ENCODE peak calls at places on chromosome 14, in nine cellular contexts. U is fibroblast of lung, Q is brain microvascular endothelial cell, W is adipocyte, M is neural progenitor cell, J is PC-9, B is heart left ventricle, T is tibial nerve, X is uterus. F is an unnamed sample. For H3K27me3, the result is how much of the 10 kb centered on the place peaks cover.

GRCh38 chr14:98226411-98226810 is 1045.6 kb downstream of the BCL11B start:
- DNase-seq in T (no peak), Q (no peak), M (no peak), B (no peak), X (no peak), U (no peak), J (no peak), W (no peak), F (no peak)

GRCh38 chr14:81440041-81440440 is 39.9 kb upstream of the STON2 start:
- DNase-seq in U (no peak), T (no peak), Q (no peak), M (no peak), B (no peak), X (no peak), J (no peak), W (no peak), F (no peak)

GRCh38 chr14:33564774-33565630 is 385.9 kb downstream of the EGLN3 start:
- DNase-seq in X (no peak), J (peak), Q (peak), U (peak), T (no peak), W (no peak), M (no peak), B (no peak), F (no peak)

GRCh38 chr14:23124337-23124954 is 5.4 kb upstream of the CEBPE start:
- DNase-seq in T (no peak), X (no peak), B (no peak), Q (no peak), W (no peak), M (no peak), J (no peak), U (no peak), F (no peak)

GRCh38 chr14:96104469-96105057 is 65.4 kb downstream of the C14orf132 start:
- DNase-seq in B (peak), M (no peak), T (peak), U (peak), X (peak), Q (peak), J (peak), W (peak), F (peak)

GRCh38 chr14:58488550-58488949 is 61.0 kb downstream of the KIAA0586 start:
- DNase-seq in W (peak), U (peak), Q (peak), T (no peak), J (no peak), X (no peak), M (no peak), B (no peak), F (no peak)

GRCh38 chr14:103749860-103750259 is 34.2 kb downstream of the ZFYVE21 start:
- DNase-seq in J (no peak), U (no peak), X (no peak), B (no peak), Q (no peak), M (no peak), T (no peak), W (no peak), F (no peak)

GRCh38 chr14:50099335-50099734 is 17.0 kb downstream of the VCPKMT start:
- DNase-seq in T (no peak), J (peak), M (no peak), Q (no peak), W (no peak), U (peak), X (no peak), B (no peak), F (no peak)

GRCh38 chr14:73236752-73237218 is 521 bp upstream of the PAPLN start:
- DNase-seq in M (peak), X (no peak), U (no peak), J (no peak), Q (no peak), T (no peak), B (no peak), W (no peak), F (no peak)
- H3K4me3 ChIP-seq in M (peak), X (no peak), U (no peak), J (no peak), Q (no peak), T (peak), B (peak), W (peak), F (peak)

GRCh38 chr14:38824691-38825090 is 278.3 kb downstream of the SEC23A start:
- DNase-seq in J (no peak), M (no peak), X (no peak), T (no peak), U (peak), B (no peak), Q (no peak), W (no peak), F (no peak)
- H3K27me3 ChIP-seq in J (under half), M (under half), X (under half), T (under half), U (under half), B (under half), Q (under half), W (under half), F (under half)

GRCh38 chr14:85357120-85357519 is 172.8 kb upstream of the FLRT2 start:
- DNase-seq in T (no peak), B (no peak), M (no peak), X (no peak), J (no peak), U (no peak), W (no peak), Q (no peak), F (no peak)
- H3K4me3 ChIP-seq in T (no peak), B (no peak), M (no peak), X (no peak), J (no peak), U (no peak), W (no peak), Q (no peak), F (no peak)

GRCh38 chr14:77141592-77142288 is at the start of gene ZDHHC22:
- DNase-seq in B (no peak), X (no peak), M (no peak), T (no peak), Q (no peak), W (no peak), J (no peak), U (no peak), F (no peak)
- H3K27me3 ChIP-seq in B (half or more), X (under half), M (half or more), T (under half), Q (half or more), W (half or more), J (half or more), U (half or more), F (under half)

DNA sequence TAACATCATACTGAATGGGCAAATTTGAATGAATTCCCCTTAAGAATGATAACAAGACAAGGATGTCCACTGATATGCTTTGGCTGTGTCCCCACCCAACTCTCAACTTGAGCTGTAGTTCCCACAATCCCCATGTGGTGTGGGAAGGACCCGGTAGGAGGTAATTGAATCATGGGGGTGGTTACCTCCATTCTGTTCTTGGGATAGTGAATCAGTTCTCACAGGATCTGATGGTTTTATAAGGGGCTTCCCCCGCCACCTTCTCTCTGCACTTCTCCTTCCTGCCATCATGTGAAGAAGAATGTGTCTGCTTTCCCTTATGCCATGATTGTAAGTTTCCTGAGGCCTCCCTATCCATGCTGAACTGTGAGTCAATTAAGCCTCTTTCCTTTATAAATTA is 29.3 kb downstream of the MED6 start:
- DNase-seq in X (no peak), J (no peak), Q (no peak), M (no peak), T (no peak), W (no peak), U (no peak), B (no peak), F (no peak)
- H3K4me3 ChIP-seq in X (no peak), J (no peak), Q (no peak), M (no peak), T (no peak), W (no peak), U (no peak), B (no peak), F (no peak)

GRCh38 chr14:64844272-64844671 is 35.4 kb downstream of the SPTB start:
- DNase-seq in U (no peak), J (no peak), Q (no peak), T (no peak), B (no peak), M (no peak), W (no peak), X (no peak), F (no peak)
- H3K27me3 ChIP-seq in U (under half), J (half or more), Q (under half), T (under half), B (under half), M (under half), W (half or more), X (under half), F (under half)

DNA sequence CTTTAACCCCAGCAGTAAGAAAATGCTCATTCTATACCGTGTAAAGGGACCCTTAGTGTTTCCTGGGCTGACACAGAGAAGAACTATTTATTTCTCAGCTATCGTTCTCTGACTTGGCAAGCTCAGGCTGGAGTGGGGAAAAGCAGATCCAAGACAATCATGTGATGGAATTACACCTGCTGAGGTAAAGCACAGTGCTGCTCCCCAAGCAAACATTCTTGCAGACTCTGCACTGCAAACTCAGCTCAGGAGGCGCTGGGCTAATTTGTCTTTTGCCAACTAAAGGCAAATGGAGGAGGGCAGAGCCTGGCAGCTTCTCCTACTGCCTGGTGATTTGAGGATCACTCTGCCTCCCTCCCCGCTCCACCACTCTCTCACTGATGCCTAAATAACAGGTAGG is 57.8 kb upstream of the FUT8 start:
- DNase-seq in W (no peak), J (peak), Q (no peak), M (no peak), T (no peak), U (no peak), B (no peak), X (no peak), F (no peak)
- H3K4me3 ChIP-seq in W (no peak), J (no peak), Q (no peak), M (no peak), T (no peak), U (no peak), B (no peak), X (no peak), F (no peak)

GRCh38 chr14:36588119-36588518 is 5.7 kb upstream of the NKX2-8 start:
- DNase-seq in W (no peak), M (no peak), J (no peak), U (no peak), X (no peak), B (no peak), Q (no peak), T (no peak), F (no peak)
- H3K27me3 ChIP-seq in W (half or more), M (half or more), J (under half), U (under half), X (under half), B (half or more), Q (half or more), T (under half), F (half or more)

GRCh38 chr14:32078794-32079663 is 1.9 kb downstream of the ARHGAP5 start:
- DNase-seq in Q (peak), J (no peak), M (peak), B (no peak), U (peak), W (peak), X (no peak), T (no peak), F (no peak)
- H3K4me3 ChIP-seq in Q (peak), J (peak), M (peak), B (peak), U (peak), W (peak), X (peak), T (peak), F (peak)

DNA sequence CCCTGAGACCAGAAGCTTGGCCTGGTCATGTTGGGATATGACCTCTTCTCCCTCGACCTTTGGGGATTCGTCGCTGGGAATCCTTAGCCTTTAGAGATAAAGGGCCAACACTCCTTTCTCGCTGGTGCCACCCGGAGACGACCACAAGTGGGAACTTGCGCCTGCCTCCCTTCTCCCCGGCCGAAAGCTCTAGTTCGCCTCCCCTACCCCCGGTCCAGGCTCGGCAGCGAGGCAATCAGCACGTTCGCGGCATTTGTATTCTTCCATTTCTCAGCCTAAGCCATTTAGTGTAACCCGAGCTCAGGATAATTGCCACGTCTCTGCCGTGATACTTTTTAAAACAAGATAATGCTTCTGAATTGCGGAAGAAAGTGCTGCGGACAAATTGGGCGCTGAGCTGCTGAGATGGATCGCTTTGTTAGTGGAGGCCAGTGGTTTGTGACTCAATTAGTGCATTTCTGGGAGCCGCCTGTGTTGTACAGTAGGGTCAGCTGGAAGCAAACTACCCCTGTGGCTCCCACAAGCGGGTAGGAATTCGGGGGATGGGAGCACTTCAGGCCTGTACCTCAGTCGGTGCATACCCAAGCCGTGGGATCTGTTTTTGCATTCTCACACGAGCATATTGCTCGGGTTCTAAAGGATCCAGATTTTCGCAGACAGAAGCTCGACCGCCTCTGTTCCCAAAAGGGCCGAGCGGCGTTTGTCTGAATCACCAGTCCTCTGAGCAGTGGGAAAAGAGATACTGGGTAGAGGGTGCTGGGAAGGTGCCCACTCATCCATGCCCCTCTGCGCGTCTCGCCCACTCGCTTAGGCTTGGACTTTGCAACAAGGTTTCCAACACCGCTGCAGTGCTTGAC is 6.8 kb upstream of the SIX1 start:
- DNase-seq in T (no peak), M (peak), W (no peak), X (no peak), B (no peak), J (peak), Q (no peak), U (peak), F (no peak)
- H3K27me3 ChIP-seq in T (under half), M (half or more), W (under half), X (half or more), B (half or more), J (under half), Q (under half), U (under half), F (under half)

F was measured in psoas muscle.